ENCODE peak calls at places on chromosome 13, in four cellular contexts. D is OCI-LY7, H is endodermal cell, A is PC-3. B is an unnamed sample. For H3K9me3, the result is how much of the 10 kb centered on the place peaks cover.

GRCh38 chr13:20121154-20121515 is 39.7 kb downstream of the GJA3 start:
- DNase-seq in D (no peak), H (peak), A (peak), B (no peak)

GRCh38 chr13:30877335-30877734 is 28.7 kb upstream of the MEDAG start:
- DNase-seq in D (no peak), H (no peak), A (no peak), B (no peak)

GRCh38 chr13:75454497-75454896 is 27.5 kb downstream of the TBC1D4 start:
- DNase-seq in H (no peak), A (no peak), D (no peak), B (no peak)

GRCh38 chr13:71242191-71242590 is 624.8 kb downstream of the DACH1 start:
- DNase-seq in H (no peak), D (no peak), A (no peak), B (no peak)

GRCh38 chr13:59863621-59864020 is 300.1 kb downstream of the DIAPH3 start:
- DNase-seq in A (no peak), D (no peak), H (no peak), B (no peak)

GRCh38 chr13:31686660-31687430 is 52.5 kb upstream of the RXFP2 start:
- DNase-seq in A (no peak), H (no peak), D (no peak), B (no peak)

GRCh38 chr13:37412271-37412683 is 186.3 kb downstream of the POSTN start:
- DNase-seq in H (no peak), A (no peak), D (no peak), B (no peak)

GRCh38 chr13:25330541-25330940 is 29.1 kb downstream of the NUP58 start:
- DNase-seq in D (no peak), A (peak), H (no peak), B (no peak)

GRCh38 chr13:48181482-48182145 is 51.4 kb upstream of the ITM2B start:
- DNase-seq in A (no peak), H (no peak), D (no peak), B (no peak)

GRCh38 chr13:113641426-113641825 is 16.6 kb downstream of the ATP4B start:
- DNase-seq in H (no peak), D (no peak), A (no peak), B (no peak)

GRCh38 chr13:67296511-67296910 is 66.4 kb upstream of the PCDH9 start:
- DNase-seq in H (no peak), D (no peak), A (peak), B (no peak)

GRCh38 chr13:71677114-71677513 is 189.9 kb downstream of the DACH1 start:
- DNase-seq in A (no peak), H (no peak), D (no peak), B (no peak)

GRCh38 chr13:26476111-26476743 is 81.3 kb upstream of the WASF3 start:
- DNase-seq in A (no peak), H (peak), D (no peak), B (no peak)

GRCh38 chr13:41512441-41512840 is 55.1 kb downstream of the RGCC start:
- DNase-seq in A (no peak), D (peak), H (no peak), B (no peak)

GRCh38 chr13:108194435-108194936 is 20.9 kb downstream of the LIG4 start:
- DNase-seq in H (no peak), A (no peak), D (no peak), B (no peak)
- H3K27ac ChIP-seq in H (no peak), A (no peak), D (no peak), B (no peak)

DNA sequence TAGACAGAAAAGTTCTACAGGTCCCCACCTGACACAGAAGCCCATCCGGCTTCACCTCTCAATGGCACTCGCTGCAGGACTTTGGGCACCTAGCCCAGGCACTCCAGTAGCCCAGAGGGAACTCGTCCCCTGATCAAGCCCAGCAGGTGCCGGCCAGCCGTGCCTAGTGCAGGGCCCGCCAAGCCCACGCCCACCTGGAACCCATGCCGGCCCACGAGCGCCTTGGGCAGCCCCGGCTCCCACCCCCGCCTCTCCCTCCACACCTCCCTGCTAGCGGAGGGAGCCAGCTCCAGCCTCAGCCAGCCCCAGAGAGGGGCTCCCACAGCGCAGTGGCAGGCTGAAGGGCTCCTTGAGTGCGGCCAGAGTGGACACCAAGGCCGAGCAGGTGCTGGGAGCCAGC is 268.8 kb downstream of the SLITRK1 start:
- DNase-seq in H (no peak), A (no peak), D (no peak), B (no peak)
- H3K9me3 ChIP-seq in H (under half), A (under half), D (under half), B (under half)

GRCh38 chr13:51425410-51426042 is 27.3 kb downstream of the INTS6 start:
- DNase-seq in H (no peak), D (no peak), A (no peak), B (no peak)
- TF ChIP-seq CTCF in H (no peak), D (no peak), A (no peak), B (no peak)

DNA sequence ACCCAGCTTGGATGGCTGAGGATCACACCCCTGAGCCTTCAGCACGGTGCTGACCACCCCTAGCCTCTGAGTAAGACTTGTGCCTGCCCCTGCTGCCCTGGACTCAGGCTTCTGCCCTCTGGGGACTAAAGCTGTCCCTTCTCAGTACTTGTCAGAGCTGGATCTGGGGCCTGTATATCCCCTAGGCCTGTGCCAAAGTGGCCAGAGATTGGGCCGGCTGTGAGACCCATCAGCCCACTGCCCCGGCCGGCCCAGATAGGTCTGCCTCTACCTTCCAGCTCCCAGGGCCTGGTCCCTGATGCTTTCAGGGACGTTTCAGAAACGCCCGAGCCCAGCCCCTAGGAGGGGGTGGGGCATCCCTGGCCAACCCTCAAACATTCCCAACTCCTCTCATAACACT is 137.8 kb downstream of the ZDHHC20 start:
- DNase-seq in H (no peak), D (no peak), A (no peak), B (no peak)
- H3K27ac ChIP-seq in H (no peak), D (no peak), A (no peak), B (no peak)

B was measured in WERI-Rb-1.